ENCODE peak calls at places on chromosomes 1 and 21, in four cellular contexts. U, K, G and E are unnamed samples.

GRCh38 chr21:15192243-15192642 is 127.4 kb upstream of the NRIP1 start:
- DNase-seq in U (no peak), K (no peak), G (no peak), E (no peak)

GRCh38 chr1:9473032-9473792 is 66.1 kb upstream of the SLC25A33 start:
- DNase-seq in U (peak), K (no peak), G (peak), E (peak)

GRCh38 chr1:240337795-240338194 is 246.1 kb downstream of the FMN2 start:
- DNase-seq in U (no peak), K (no peak), G (no peak), E (no peak)

GRCh38 chr1:159091547-159092397 is 15.2 kb upstream of the AIM2 start:
- DNase-seq in U (no peak), K (no peak), G (no peak), E (no peak)

GRCh38 chr1:101344745-101345144 is 107.9 kb downstream of the S1PR1 start:
- DNase-seq in U (no peak), K (no peak), G (no peak), E (no peak)

GRCh38 chr1:202809597-202810159 is 1.1 kb upstream of the PCAT6 start:
- DNase-seq in U (no peak), K (no peak), G (no peak), E (no peak)

GRCh38 chr1:8517579-8518489 is 199.9 kb downstream of the SLC45A1 start:
- DNase-seq in U (no peak), K (no peak), G (no peak), E (no peak)

GRCh38 chr1:94609619-94610018 is 68.1 kb upstream of the F3 start:
- DNase-seq in U (no peak), K (no peak), G (peak), E (no peak)

GRCh38 chr1:95509989-95510388 is 276.0 kb downstream of the RWDD3 start:
- DNase-seq in U (no peak), K (no peak), G (no peak), E (no peak)

GRCh38 chr1:226181996-226182714 is 4.4 kb downstream of the ACBD3 start:
- DNase-seq in U (no peak), K (peak), G (peak), E (peak)

GRCh38 chr1:12778061-12778460 is 4.5 kb downstream of the PRAMEF12 start:
- DNase-seq in U (no peak), K (no peak), G (no peak), E (no peak)

GRCh38 chr21:35222541-35222941 is 173.4 kb upstream of the RUNX1 start:
- DNase-seq in U (no peak), K (no peak), G (no peak), E (no peak)

GRCh38 chr1:178192686-178193085 is 98.8 kb downstream of the RASAL2 start:
- DNase-seq in U (no peak), K (no peak), G (no peak), E (peak)

GRCh38 chr1:208009303-208009702 is 98.4 kb upstream of the CD34 start:
- DNase-seq in U (no peak), K (no peak), G (no peak), E (no peak)

GRCh38 chr21:42796327-42797062 is 82.8 kb downstream of the WDR4 start:
- DNase-seq in U (no peak), K (no peak), G (no peak), E (no peak)

GRCh38 chr1:23356451-23356850 is 12.4 kb upstream of the HNRNPR start:
- DNase-seq in U (no peak), K (no peak), G (no peak), E (no peak)

GRCh38 chr1:244214009-244214967 is 163.2 kb downstream of the ZBTB18 start:
- DNase-seq in U (no peak), K (no peak), G (no peak), E (no peak)

GRCh38 chr1:226973898-226974543 is 33.9 kb downstream of the COQ8A start:
- DNase-seq in U (peak), K (no peak), G (peak), E (no peak)

GRCh38 chr21:42440187-42440792 is 36.6 kb downstream of the UBASH3A start:
- DNase-seq in U (no peak), K (no peak), G (no peak), E (no peak)

GRCh38 chr1:31954607-31955283 is 16.6 kb upstream of the PTP4A2 start:
- DNase-seq in U (peak), K (peak), G (peak), E (peak)

GRCh38 chr21:38297193-38297592 is 40.4 kb downstream of the KCNJ15 start:
- DNase-seq in U (no peak), K (no peak), G (no peak), E (no peak)

GRCh38 chr1:119250299-119250698 is 109.8 kb upstream of the WARS2 start:
- DNase-seq in U (no peak), K (no peak), G (no peak), E (no peak)

GRCh38 chr21:45347712-45348477 is 57.1 kb upstream of the COL18A1 start:
- DNase-seq in U (peak), K (no peak), G (peak), E (no peak)

GRCh38 chr21:45982256-45982757 is 737 bp downstream of the COL6A1 start:
- DNase-seq in U (peak), K (peak), G (peak), E (no peak)

GRCh38 chr1:31814041-31814511 is 1.7 kb downstream of the SPOCD1 start:
- DNase-seq in U (peak), K (no peak), G (no peak), E (no peak)

GRCh38 chr1:193111641-193112090 is 6.5 kb upstream of the GLRX2 start:
- DNase-seq in U (no peak), K (peak), G (peak), E (peak)

GRCh38 chr21:46662367-46662654 is 26.8 kb downstream of the PRMT2 start:
- DNase-seq in U (peak), K (no peak), G (no peak), E (no peak)

GRCh38 chr1:38527373-38527966 is 332.1 kb downstream of the RRAGC start:
- DNase-seq in U (no peak), K (no peak), G (no peak), E (no peak)

GRCh38 chr21:35075546-35075945 is 26.4 kb upstream of the RUNX1 start:
- DNase-seq in U (no peak), K (no peak), G (no peak), E (no peak)

GRCh38 chr1:76764638-76765572 is 102.4 kb upstream of the ST6GALNAC5 start:
- DNase-seq in U (peak), K (no peak), G (no peak), E (no peak)

GRCh38 chr1:204619721-204620120 is 65.8 kb downstream of the LRRN2 start:
- DNase-seq in U (peak), K (no peak), G (no peak), E (no peak)

GRCh38 chr1:148318123-148318899 is 164.8 kb downstream of the PPIAL4G start:
- DNase-seq in U (peak), K (no peak), G (no peak), E (peak)

GRCh38 chr1:23796466-23797271 is 3.9 kb downstream of the GALE start:
- DNase-seq in U (no peak), K (peak), G (no peak), E (no peak)

GRCh38 chr1:53246261-53247134 is 8.2 kb upstream of the MAGOH start:
- DNase-seq in U (no peak), K (no peak), G (no peak), E (no peak)

GRCh38 chr1:67683306-67683705 is 1.7 kb upstream of the GADD45A start:
- DNase-seq in U (no peak), K (no peak), G (no peak), E (no peak)

GRCh38 chr1:67684526-67685066 is 405 bp upstream of the GADD45A start:
- DNase-seq in U (no peak), K (no peak), G (no peak), E (no peak)

GRCh38 chr1:67685067-67685557 is at the start of gene GADD45A:
- DNase-seq in U (peak), K (peak), G (peak), E (peak)

GRCh38 chr1:67682659-67683197 is 2.3 kb upstream of the GADD45A start:
- DNase-seq in U (no peak), K (no peak), G (no peak), E (no peak)

GRCh38 chr1:67683736-67684525 is 1.1 kb upstream of the GADD45A start:
- DNase-seq in U (no peak), K (no peak), G (peak), E (no peak)
- TF ChIP-seq POLR2A in U (no peak), K (no peak), G (no peak), E (no peak)

GRCh38 chr1:169676001-169676400 is 35.4 kb downstream of the SELL start:
- DNase-seq in U (no peak), K (no peak), G (no peak), E (no peak)
- TF ChIP-seq POLR2A in U (no peak), K (no peak), G (no peak), E (no peak)

DNA sequence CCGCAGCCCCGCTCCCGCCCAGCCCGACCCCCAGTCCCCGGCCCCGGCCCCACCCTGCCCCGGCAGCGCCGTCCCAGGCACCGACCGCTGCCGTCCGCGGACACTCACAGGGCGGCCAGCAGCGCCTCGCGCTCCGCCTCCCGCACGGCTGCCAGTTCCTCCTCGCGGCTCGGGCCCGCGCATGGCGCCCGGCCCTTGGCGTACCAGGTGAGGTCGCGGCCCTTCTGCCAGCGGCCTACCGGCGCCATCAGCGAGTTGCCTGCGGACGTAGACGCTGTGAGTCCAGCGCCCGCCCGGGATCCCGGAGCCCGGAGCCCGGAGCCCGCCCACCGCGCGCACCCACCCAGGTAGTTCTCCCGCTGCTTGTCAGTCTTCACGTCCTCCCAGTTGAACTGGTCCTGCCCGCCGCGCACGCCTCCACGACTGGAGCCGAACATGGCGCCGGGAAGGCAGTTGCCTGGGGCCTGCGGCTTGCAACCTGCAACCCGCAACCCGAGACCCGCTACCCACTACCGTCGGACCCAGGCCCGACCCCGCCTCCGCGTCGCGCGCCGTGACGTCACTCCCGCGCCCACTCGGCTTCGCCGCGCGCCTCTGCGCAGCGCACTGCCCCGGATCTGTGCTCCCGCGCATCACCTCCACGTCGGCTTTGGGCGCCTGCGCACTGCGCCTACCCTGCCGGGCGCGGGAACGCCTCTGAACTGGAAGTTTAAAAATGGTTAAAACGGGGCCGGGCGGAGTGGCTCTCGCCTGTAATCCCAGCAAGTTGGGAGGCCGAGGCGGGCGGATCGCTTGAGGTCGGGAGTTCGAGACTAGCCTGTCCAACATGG is at the start of gene C1orf35:
- DNase-seq in U (peak), K (peak), G (peak), E (peak)
- TF ChIP-seq POLR2A in U (peak), K (peak), G (peak), E (peak)

GRCh38 chr21:25964009-25964408 is 206.6 kb downstream of the APP start:
- DNase-seq in U (no peak), K (no peak), G (no peak), E (no peak)

GRCh38 chr21:25963186-25963585 is 207.4 kb downstream of the APP start:
- DNase-seq in U (no peak), K (no peak), G (no peak), E (no peak)

GRCh38 chr21:25966308-25966707 is 204.3 kb downstream of the APP start:
- DNase-seq in U (no peak), K (no peak), G (no peak), E (no peak)

GRCh38 chr21:25967566-25968438 is 202.8 kb downstream of the APP start:
- DNase-seq in U (no peak), K (no peak), G (no peak), E (no peak)

DNA sequence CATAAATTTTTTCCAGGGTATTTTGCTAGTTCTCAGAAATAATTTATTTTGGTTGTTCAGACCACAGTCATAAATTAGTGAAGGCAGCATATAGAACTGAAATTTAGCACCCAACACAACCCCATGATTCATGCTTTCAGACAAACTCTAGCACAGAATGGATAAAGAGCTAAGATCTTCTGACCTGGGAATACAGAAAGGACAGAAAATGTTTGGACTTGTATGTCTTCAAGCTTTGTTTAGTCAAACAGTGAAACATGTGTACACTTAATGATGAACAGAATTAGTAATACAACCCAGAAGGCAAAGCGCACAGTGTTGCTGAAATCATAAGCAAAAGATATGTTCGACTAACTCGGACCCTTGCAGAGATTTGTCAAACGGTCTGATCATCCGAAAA is 205.6 kb downstream of the APP start:
- DNase-seq in U (no peak), K (no peak), G (no peak), E (no peak)
- TF ChIP-seq POLR2A in U (no peak), K (no peak), G (no peak), E (no peak)

GRCh38 chr1:10814954-10815862 is 18.8 kb upstream of the CASZ1 start:
- DNase-seq in U (no peak), K (no peak), G (no peak), E (no peak)
- TF ChIP-seq POLR2A in U (no peak), K (no peak), G (no peak), E (no peak)

GRCh38 chr1:41679994-41680393 is 195.5 kb upstream of the EDN2 start:
- DNase-seq in U (no peak), K (no peak), G (no peak), E (no peak)

GRCh38 chr1:41681331-41682136 is 197.1 kb upstream of the EDN2 start:
- DNase-seq in U (no peak), K (no peak), G (no peak), E (peak)

GRCh38 chr1:41679531-41679930 is 195.0 kb upstream of the EDN2 start:
- DNase-seq in U (no peak), K (no peak), G (no peak), E (no peak)

GRCh38 chr1:41677586-41677985 is 193.1 kb upstream of the EDN2 start:
- DNase-seq in U (no peak), K (no peak), G (no peak), E (no peak)

GRCh38 chr1:41678141-41678878 is 193.8 kb upstream of the EDN2 start:
- DNase-seq in U (no peak), K (no peak), G (no peak), E (peak)
- TF ChIP-seq POLR2A in U (no peak), K (no peak), G (no peak), E (no peak)